ENCODE peak calls at places on chromosomes 3 and 15, in nine cellular contexts. E, G, O, M, F, I, U, N and H are unnamed samples.

GRCh38 chr15:56783156-56783856 is 50.0 kb upstream of the ZNF280D start:
- DNase-seq in E (no peak), G (no peak), U (no peak), N (no peak), F (no peak), M (no peak), O (no peak), I (no peak), H (no peak)

GRCh38 chr15:67202991-67203390 is 51.5 kb downstream of the AAGAB start:
- DNase-seq in E (no peak), M (no peak), U (no peak), I (no peak), N (no peak), O (no peak), G (no peak), F (no peak), H (no peak)

GRCh38 chr3:53677406-53677805 is 168.8 kb downstream of the CHDH start:
- DNase-seq in I (no peak), U (peak), O (no peak), N (no peak), E (no peak), G (no peak), F (no peak), M (no peak), H (no peak)

GRCh38 chr15:42349178-42349577 is 10.1 kb upstream of the CAPN3 start:
- DNase-seq in E (no peak), G (peak), N (no peak), F (no peak), U (no peak), M (peak), I (no peak), O (no peak), H (no peak)

GRCh38 chr3:66279168-66279567 is 58.4 kb downstream of the SLC25A26 start:
- DNase-seq in M (no peak), O (no peak), G (no peak), E (no peak), N (no peak), F (no peak), I (no peak), U (no peak), H (no peak)

GRCh38 chr15:68354923-68355322 is 77.0 kb downstream of the ITGA11 start:
- DNase-seq in I (no peak), G (peak), F (no peak), O (peak), U (peak), N (peak), E (no peak), M (peak), H (peak)

GRCh38 chr3:124269619-124270018 is 277.7 kb upstream of the ROPN1 start:
- DNase-seq in E (no peak), I (no peak), M (no peak), G (no peak), F (no peak), O (no peak), N (no peak), U (no peak), H (no peak)

GRCh38 chr3:2657408-2657807 is 452.8 kb downstream of the IL5RA start:
- DNase-seq in N (no peak), O (no peak), I (no peak), G (peak), E (no peak), M (no peak), U (no peak), F (no peak), H (no peak)

GRCh38 chr3:11300970-11301369 is 28.8 kb downstream of the ATG7 start:
- DNase-seq in O (no peak), F (no peak), I (no peak), U (peak), G (no peak), E (no peak), N (no peak), M (peak), H (no peak)

GRCh38 chr3:25674670-25675069 is 10.0 kb upstream of the TOP2B start:
- DNase-seq in M (no peak), U (no peak), E (no peak), I (no peak), G (no peak), O (no peak), N (no peak), F (no peak), H (no peak)

GRCh38 chr3:113914646-113915045 is 33.2 kb upstream of the ZDHHC23 start:
- DNase-seq in O (no peak), F (no peak), E (no peak), U (peak), I (no peak), G (peak), N (no peak), M (peak), H (no peak)

GRCh38 chr15:71333839-71334238 is 218.6 kb downstream of the THSD4 start:
- DNase-seq in F (no peak), G (peak), M (peak), U (peak), O (no peak), I (no peak), E (no peak), N (peak), H (no peak)

GRCh38 chr15:74129411-74130088 is 836 bp upstream of the ISLR2 start:
- DNase-seq in U (no peak), I (no peak), N (no peak), M (no peak), F (no peak), E (no peak), G (no peak), O (no peak), H (no peak)

GRCh38 chr3:111662907-111663306 is 67.8 kb upstream of the ZBED2 start:
- DNase-seq in F (no peak), M (no peak), U (no peak), O (no peak), G (no peak), I (no peak), E (no peak), N (no peak), H (no peak)

GRCh38 chr15:85606721-85607120 is 188.0 kb downstream of the KLHL25 start:
- DNase-seq in M (no peak), F (no peak), I (no peak), O (no peak), N (no peak), G (no peak), U (no peak), E (no peak), H (no peak)

GRCh38 chr3:73733796-73734195 is 109.1 kb upstream of the PDZRN3 start:
- DNase-seq in O (no peak), G (no peak), U (no peak), M (no peak), N (no peak), I (peak), E (no peak), F (no peak), H (no peak)

GRCh38 chr3:126338796-126339241 is 18.4 kb downstream of the KLF15 start:
- DNase-seq in E (no peak), O (no peak), I (no peak), G (no peak), F (no peak), N (no peak), M (no peak), U (no peak), H (no peak)

GRCh38 chr15:64246364-64247189 is 83.8 kb upstream of the PPIB start:
- DNase-seq in F (no peak), O (peak), M (peak), U (peak), E (no peak), N (peak), I (peak), G (peak), H (peak)

GRCh38 chr3:134872405-134872804 is 77.3 kb downstream of the EPHB1 start:
- DNase-seq in M (no peak), E (no peak), F (no peak), G (no peak), O (no peak), N (no peak), I (no peak), U (no peak), H (no peak)

GRCh38 chr15:69780374-69780773 is 317.3 kb downstream of the TLE3 start:
- DNase-seq in I (no peak), M (peak), G (peak), E (no peak), O (no peak), F (no peak), U (peak), N (no peak), H (no peak)

GRCh38 chr15:70643783-70644125 is 119.6 kb downstream of the UACA start:
- DNase-seq in E (no peak), F (no peak), M (no peak), U (peak), G (peak), I (no peak), O (peak), N (no peak), H (peak)